ENCODE peak calls at places on chromosomes 12 and 14, in six cellular contexts. I, F, V, P, Y and T are unnamed samples.

GRCh38 chr14:91280129-91280528 is 35.6 kb upstream of the GPR68 start:
- DNase-seq in F (no peak), V (no peak), Y (no peak), P (no peak), I (no peak), T (no peak)

GRCh38 chr14:69654109-69654508 is 42.7 kb downstream of the SUSD6 start:
- DNase-seq in Y (no peak), P (no peak), F (no peak), I (peak; percentile 54), V (peak; percentile 73), T (no peak)

GRCh38 chr14:20857630-20858261 is 33.4 kb upstream of the RNASE3 start:
- DNase-seq in F (peak; percentile 68), I (peak; percentile 71), V (peak; percentile 91), P (peak; percentile 34), Y (peak; percentile 78), T (peak; percentile 93)

GRCh38 chr14:72812292-72812851 is 81.5 kb downstream of the DPF3 start:
- DNase-seq in P (no peak), V (no peak), Y (no peak), F (peak; percentile 79), I (peak; percentile 10), T (no peak)

GRCh38 chr12:99985129-99985570 is 414 bp upstream of the ANKS1B start:
- DNase-seq in Y (no peak), I (no peak), V (no peak), F (no peak), P (no peak), T (peak; percentile 72)

GRCh38 chr14:64507376-64508156 is 3.0 kb downstream of the ZBTB1 start:
- DNase-seq in F (no peak), I (no peak), V (no peak), Y (no peak), P (peak; percentile 58), T (no peak)

GRCh38 chr12:17875230-17875629 is 214.8 kb downstream of the RERGL start:
- DNase-seq in V (no peak), Y (no peak), F (no peak), P (no peak), I (no peak), T (no peak)

GRCh38 chr12:121438905-121439304 is 39.0 kb downstream of the RNF34 start:
- DNase-seq in P (no peak), V (peak; percentile 18), F (no peak), I (no peak), Y (no peak), T (no peak)

GRCh38 chr14:35268946-35269345 is 23.2 kb upstream of the PSMA6 start:
- DNase-seq in F (no peak), V (no peak), Y (no peak), I (peak; percentile 11), P (no peak), T (no peak)

GRCh38 chr12:532908-533565 is 73.3 kb downstream of the B4GALNT3 start:
- DNase-seq in I (no peak), V (no peak), Y (no peak), F (no peak), P (peak; percentile 64), T (no peak)

GRCh38 chr12:51635371-51635770 is 44.3 kb downstream of the SCN8A start:
- DNase-seq in V (no peak), Y (no peak), P (peak; percentile 20), F (no peak), I (no peak), T (no peak)

GRCh38 chr12:4438834-4439596 is 6.6 kb downstream of the FGF6 start:
- DNase-seq in Y (no peak), P (no peak), I (no peak), F (no peak), V (peak; percentile 15), T (peak; percentile 60)

GRCh38 chr14:65304963-65305362 is 107.6 kb upstream of the FUT8 start:
- DNase-seq in V (no peak), I (no peak), P (no peak), Y (no peak), F (no peak), T (no peak)

GRCh38 chr12:121731473-121731872 is 18.9 kb downstream of the TMEM120B start:
- DNase-seq in P (no peak), F (no peak), V (no peak), I (no peak), Y (no peak), T (no peak)

GRCh38 chr12:1670244-1670814 is 20.5 kb upstream of the ADIPOR2 start:
- DNase-seq in F (no peak), V (peak; percentile 79), Y (no peak), I (peak; percentile 83), P (no peak), T (no peak)

GRCh38 chr12:29957835-29958234 is 174.1 kb upstream of the TMTC1 start:
- DNase-seq in P (peak; percentile 2), I (no peak), V (no peak), Y (no peak), F (no peak), T (no peak)

GRCh38 chr14:71497645-71498086 is 434.6 kb upstream of the RGS6 start:
- DNase-seq in I (no peak), F (no peak), P (peak; percentile 82), Y (no peak), V (no peak), T (no peak)

GRCh38 chr12:117803013-117803412 is 165.8 kb downstream of the KSR2 start:
- DNase-seq in Y (no peak), P (no peak), V (no peak), I (peak; percentile 85), F (no peak), T (no peak)

GRCh38 chr12:57309420-57309819 is 58.4 kb upstream of the STAC3 start:
- DNase-seq in Y (no peak), P (peak; percentile 52), F (no peak), V (no peak), I (no peak), T (no peak)

GRCh38 chr14:66645716-66646115 is 137.8 kb downstream of the GPHN start:
- DNase-seq in P (peak; percentile 8), I (no peak), F (no peak), V (no peak), Y (no peak), T (no peak)

GRCh38 chr12:33115716-33116115 is 219.1 kb upstream of the PKP2 start:
- DNase-seq in I (no peak), F (no peak), P (no peak), V (no peak), Y (no peak), T (no peak)

GRCh38 chr12:59744564-59744963 is 148.7 kb downstream of the SLC16A7 start:
- DNase-seq in F (no peak), Y (no peak), V (no peak), I (no peak), P (no peak), T (no peak)

GRCh38 chr12:108253540-108253939 is 85.6 kb downstream of the CMKLR1 start:
- DNase-seq in I (no peak), P (no peak), Y (no peak), V (no peak), F (no peak), T (no peak)

GRCh38 chr14:68695871-68696665 is 96.8 kb downstream of the ZFP36L1 start:
- DNase-seq in P (no peak), F (no peak), V (peak; percentile 75), Y (no peak), I (no peak), T (no peak)

GRCh38 chr14:94748667-94749347 is 21.1 kb downstream of the GSC start:
- DNase-seq in V (no peak), I (peak; percentile 17), P (no peak), Y (no peak), F (no peak), T (no peak)

GRCh38 chr12:2053675-2054070 is 886 bp downstream of the CACNA1C start:
- DNase-seq in I (no peak), Y (no peak), P (no peak), V (no peak), F (peak; percentile 52), T (no peak)

GRCh38 chr12:88432536-88433462 is 147.5 kb downstream of the KITLG start:
- DNase-seq in I (no peak), P (peak; percentile 46), V (no peak), Y (peak; percentile 14), F (no peak), T (no peak)

GRCh38 chr12:50234347-50234746 is 49.0 kb downstream of the LIMA1 start:
- DNase-seq in F (no peak), Y (no peak), V (no peak), P (no peak), I (peak; percentile 59), T (no peak)

GRCh38 chr14:103549361-103550311 is 12.8 kb downstream of the BAG5 start:
- DNase-seq in Y (no peak), P (no peak), F (peak; percentile 67), V (peak; percentile 87), I (no peak), T (no peak)

GRCh38 chr12:4586500-4586899 is 24.5 kb downstream of the DYRK4 start:
- DNase-seq in Y (no peak), P (no peak), F (no peak), I (no peak), V (no peak), T (no peak)

GRCh38 chr14:102777711-102778615 is 714 bp downstream of the TRAF3 start:
- DNase-seq in P (peak; percentile 47), V (no peak), Y (no peak), F (no peak), I (peak; percentile 26), T (no peak)

GRCh38 chr12:2998789-2999264 is 39.6 kb downstream of the TEAD4 start:
- DNase-seq in I (no peak), F (peak; percentile 81), V (no peak), Y (no peak), P (peak; percentile 88), T (no peak)

GRCh38 chr12:5549011-5549410 is 117.1 kb downstream of the NTF3 start:
- DNase-seq in F (no peak), I (no peak), V (no peak), Y (no peak), P (no peak), T (peak; percentile 45)

GRCh38 chr14:89641495-89642162 is 224.6 kb upstream of the FOXN3 start:
- DNase-seq in Y (no peak), I (no peak), V (no peak), F (no peak), P (no peak), T (no peak)

GRCh38 chr12:120581998-120582397 is 796 bp upstream of the POP5 start:
- DNase-seq in P (peak; percentile 10), Y (no peak), V (no peak), I (no peak), F (no peak), T (no peak)

GRCh38 chr12:115375188-115375991 is 691.4 kb upstream of the TBX3 start:
- DNase-seq in V (no peak), F (no peak), I (no peak), P (peak; percentile 81), Y (no peak), T (peak; percentile 45)
- TF ChIP-seq POLR2A in V (no peak), F (no peak), I (no peak), P (no peak), Y (no peak), T (no peak)

GRCh38 chr12:53287741-53288216 is 7.6 kb upstream of the PFDN5 start:
- DNase-seq in V (peak; percentile 92), I (peak; percentile 79), P (peak; percentile 61), F (peak; percentile 71), Y (peak; percentile 82), T (no peak)
- TF ChIP-seq POLR2A in V (no peak), I (no peak), P (no peak), F (no peak), Y (no peak), T (no peak)

GRCh38 chr12:14950421-14950820 is 11.0 kb downstream of the ARHGDIB start:
- DNase-seq in I (no peak), F (no peak), V (no peak), Y (no peak), P (no peak), T (no peak)
- TF ChIP-seq POLR2A in I (no peak), F (no peak), V (no peak), Y (no peak), P (no peak), T (no peak)

GRCh38 chr12:6635856-6636521 is at the start of gene LPAR5:
- DNase-seq in V (peak; percentile 92), F (no peak), P (no peak), I (peak; percentile 91), Y (peak; percentile 24), T (no peak)
- TF ChIP-seq POLR2A in V (no peak), F (no peak), P (no peak), I (peak; percentile 95), Y (peak; percentile 21), T (no peak)